ENCODE peak calls at places on chromosome 2, in seven cellular contexts. K is NCI-H1930, G is D341Med, M is GM12891, O is NCI-H1694 treated with DMSO at 0.1 percent for 48 hours, W is GM12865, U is astrocyte of the spinal cord. L is an unnamed sample.

GRCh38 chr2:224428787-224429440 is 27.0 kb upstream of the FAM124B start:
- DNase-seq in O (no peak), G (no peak), K (no peak), M (no peak), W (no peak), U (no peak), L (no peak)

GRCh38 chr2:169900686-169901085 is 73.4 kb downstream of the UBR3 start:
- DNase-seq in O (no peak), K (no peak), G (no peak), M (no peak), W (no peak), U (peak), L (no peak)

GRCh38 chr2:192195548-192196418 is 1.1 kb upstream of the TMEFF2 start:
- DNase-seq in O (peak), K (no peak), G (peak), M (no peak), U (peak), W (no peak), L (no peak)

GRCh38 chr2:142483653-142484052 is 352.8 kb upstream of the LRP1B start:
- DNase-seq in W (no peak), U (no peak), O (no peak), G (no peak), K (no peak), M (no peak), L (no peak)

GRCh38 chr2:120402508-120402907 is 56.6 kb downstream of the INHBB start:
- DNase-seq in O (no peak), K (no peak), W (no peak), G (no peak), M (no peak), U (no peak), L (no peak)

GRCh38 chr2:219570924-219571310 is 422 bp downstream of the OBSL1 start:
- DNase-seq in W (no peak), U (peak), O (no peak), G (peak), K (no peak), M (no peak), L (no peak)

GRCh38 chr2:28631514-28632206 is 120.0 kb upstream of the PPP1CB start:
- DNase-seq in O (no peak), G (no peak), M (no peak), K (no peak), U (no peak), W (no peak), L (no peak)

GRCh38 chr2:68926782-68927181 is 25.9 kb downstream of the GKN2 start:
- DNase-seq in M (no peak), U (peak), W (no peak), O (no peak), K (no peak), G (no peak), L (no peak)

GRCh38 chr2:126748188-126748760 is 92.3 kb downstream of the GYPC start:
- DNase-seq in M (no peak), U (no peak), G (no peak), W (peak), K (no peak), O (no peak), L (no peak)

GRCh38 chr2:238141541-238142318 is 3.3 kb downstream of the KLHL30 start:
- DNase-seq in W (no peak), M (no peak), U (no peak), G (no peak), O (no peak), K (no peak), L (no peak)

GRCh38 chr2:63827749-63828148 is 13.9 kb upstream of the UGP2 start:
- DNase-seq in U (peak), G (no peak), M (no peak), O (no peak), K (no peak), W (peak), L (no peak)

GRCh38 chr2:27086722-27087446 is at the start of gene KHK:
- DNase-seq in K (no peak), G (peak), W (no peak), O (peak), U (peak), M (peak), L (peak)

GRCh38 chr2:112584134-112584890 is at the start of gene CHCHD5:
- DNase-seq in M (peak), K (peak), U (peak), W (peak), O (peak), G (peak), L (peak)

GRCh38 chr2:127408807-127409099 is 9.5 kb upstream of the PROC start:
- DNase-seq in K (no peak), G (no peak), O (no peak), W (no peak), U (no peak), M (no peak), L (no peak)

GRCh38 chr2:238225911-238226697 is 13.7 kb downstream of the HES6 start:
- DNase-seq in K (no peak), O (no peak), W (no peak), U (peak), M (no peak), G (no peak), L (no peak)

GRCh38 chr2:46076251-46076650 is 221.0 kb upstream of the EPAS1 start:
- DNase-seq in G (no peak), W (no peak), M (no peak), U (peak), O (no peak), K (no peak), L (no peak)

GRCh38 chr2:173590278-173590811 is 235.7 kb downstream of the CDCA7 start:
- DNase-seq in W (no peak), G (no peak), M (no peak), U (peak), O (peak), K (peak), L (no peak)

GRCh38 chr2:120480903-120481445 is 135.0 kb downstream of the INHBB start:
- DNase-seq in K (no peak), U (no peak), G (no peak), M (no peak), W (no peak), O (no peak), L (peak)

GRCh38 chr2:141554810-141555209 is 576.0 kb downstream of the LRP1B start:
- DNase-seq in K (peak), O (peak), G (peak), W (peak), U (peak), M (no peak), L (peak)

GRCh38 chr2:196275646-196276352 is 104.4 kb upstream of the STK17B start:
- DNase-seq in K (no peak), M (no peak), G (no peak), O (no peak), W (no peak), U (peak), L (no peak)

GRCh38 chr2:85737481-85737880 is 16.3 kb upstream of the ATOH8 start:
- DNase-seq in K (no peak), O (no peak), U (peak), M (no peak), W (no peak), G (no peak), L (no peak)

GRCh38 chr2:54332386-54332785 is 76.4 kb upstream of the TSPYL6 start:
- DNase-seq in K (no peak), O (no peak), W (no peak), U (no peak), G (no peak), M (no peak), L (no peak)